ENCODE peak calls at places on chromosomes 4 and X, in six cellular contexts. X is fibroblast of lung; I is thoracic aorta; K is uterus; G is OCI-LY7; T is naive thymus-derived CD4-positive, alpha-beta T cell. V is an unnamed sample.

GRCh38 chr4:147954850-147955249 is 223.0 kb downstream of the ARHGAP10 start:
- DNase-seq in X (peak; percentile 28), K (no peak), I (no peak), G (no peak), T (no peak), V (no peak)

GRCh38 chr4:98468744-98469143 is 189.7 kb downstream of the TSPAN5 start:
- DNase-seq in G (no peak), I (no peak), X (peak; percentile 34), K (no peak), T (no peak), V (no peak)

GRCh38 chrX:154541896-154542722 is 4.5 kb downstream of the G6PD start:
- DNase-seq in G (no peak), I (peak; percentile 74), X (peak; percentile 94), T (no peak), K (peak; percentile 93), V (no peak)

GRCh38 chr4:154490589-154491340 is 834 bp downstream of the DCHS2 start:
- DNase-seq in G (no peak), T (no peak), X (no peak), K (peak; percentile 28), I (no peak), V (no peak)

GRCh38 chr4:97110506-97110905 is 1032.8 kb downstream of the STPG2 start:
- DNase-seq in K (no peak), I (no peak), X (no peak), G (no peak), T (no peak), V (no peak)

GRCh38 chr4:100257567-100257966 is 67.3 kb upstream of the DDIT4L start:
- DNase-seq in K (no peak), G (no peak), X (no peak), I (no peak), T (no peak), V (no peak)

GRCh38 chr4:169090479-169091215 is 80.6 kb upstream of the CBR4 start:
- DNase-seq in G (no peak), X (no peak), K (no peak), I (no peak), T (no peak), V (no peak)

GRCh38 chrX:78650906-78651437 is 8.2 kb downstream of the RTL3 start:
- DNase-seq in X (peak; percentile 67), K (no peak), I (no peak), T (no peak), G (no peak), V (peak; percentile 8)

GRCh38 chr4:48342559-48342878 is 1.2 kb downstream of the SLAIN2 start:
- DNase-seq in K (no peak), X (peak; percentile 13), I (no peak), G (peak; percentile 41), T (peak; percentile 17), V (peak; percentile 17)

GRCh38 chr4:185638548-185639301 is 103.4 kb upstream of the PDLIM3 start:
- DNase-seq in T (no peak), I (no peak), K (no peak), X (no peak), G (no peak), V (no peak)

GRCh38 chrX:72309297-72310071 is 3.8 kb upstream of the CITED1 start:
- DNase-seq in K (no peak), X (no peak), I (no peak), T (no peak), G (no peak), V (no peak)

GRCh38 chr4:168859888-168860694 is 150.0 kb downstream of the CBR4 start:
- DNase-seq in T (no peak), X (no peak), I (no peak), K (no peak), G (no peak), V (no peak)

GRCh38 chr4:176753049-176753448 is 39.7 kb downstream of the VEGFC start:
- DNase-seq in K (no peak), I (no peak), G (no peak), X (peak; percentile 90), T (no peak), V (no peak)

GRCh38 chr4:75142377-75142776 is 209.5 kb downstream of the PARM1 start:
- DNase-seq in K (no peak), X (no peak), G (no peak), I (no peak), T (no peak), V (no peak)

GRCh38 chr4:183402771-183403170 is 41.7 kb upstream of the CDKN2AIP start:
- DNase-seq in G (no peak), K (no peak), T (no peak), I (no peak), X (no peak), V (no peak)

GRCh38 chrX:19446397-19446796 is 68.9 kb downstream of the MAP3K15 start:
- DNase-seq in T (no peak), I (no peak), G (no peak), K (no peak), X (no peak), V (no peak)

GRCh38 chr4:73727685-73728084 is 12.7 kb upstream of the CXCL8 start:
- DNase-seq in G (no peak), T (no peak), X (no peak), K (no peak), I (no peak), V (no peak)

GRCh38 chrX:44344194-44344593 is 722 bp upstream of the EFHC2 start:
- DNase-seq in I (no peak), K (no peak), G (no peak), X (no peak), T (peak; percentile 46), V (peak; percentile 59)

GRCh38 chr4:127545271-127545670 is 87.5 kb upstream of the INTU start:
- DNase-seq in T (no peak), G (no peak), I (no peak), X (no peak), K (no peak), V (no peak)

GRCh38 chr4:159401791-159402380 is 299.0 kb downstream of the RAPGEF2 start:
- DNase-seq in K (no peak), G (no peak), X (peak; percentile 66), T (no peak), I (no peak), V (no peak)

GRCh38 chr4:113397114-113397701 is 347.8 kb downstream of the ANK2 start:
- DNase-seq in I (peak; percentile 13), G (no peak), K (no peak), T (no peak), X (peak; percentile 70), V (no peak)

GRCh38 chrX:39755152-39756032 is 342.4 kb downstream of the BCOR start:
- DNase-seq in K (peak; percentile 91), T (no peak), G (peak; percentile 75), I (peak; percentile 72), X (peak; percentile 93), V (no peak)

GRCh38 chr4:92047209-92047877 is 256.4 kb upstream of the GRID2 start:
- DNase-seq in X (peak; percentile 51), K (no peak), G (no peak), I (no peak), T (no peak), V (no peak)

GRCh38 chr4:128298129-128298758 is 10.6 kb upstream of the PGRMC2 start:
- DNase-seq in I (no peak), G (no peak), X (no peak), T (no peak), K (no peak), V (no peak)

GRCh38 chrX:65196758-65197371 is 220.6 kb upstream of the ZC4H2 start:
- DNase-seq in X (no peak), T (peak; percentile 3), K (no peak), I (no peak), G (peak; percentile 64), V (no peak)

DNA sequence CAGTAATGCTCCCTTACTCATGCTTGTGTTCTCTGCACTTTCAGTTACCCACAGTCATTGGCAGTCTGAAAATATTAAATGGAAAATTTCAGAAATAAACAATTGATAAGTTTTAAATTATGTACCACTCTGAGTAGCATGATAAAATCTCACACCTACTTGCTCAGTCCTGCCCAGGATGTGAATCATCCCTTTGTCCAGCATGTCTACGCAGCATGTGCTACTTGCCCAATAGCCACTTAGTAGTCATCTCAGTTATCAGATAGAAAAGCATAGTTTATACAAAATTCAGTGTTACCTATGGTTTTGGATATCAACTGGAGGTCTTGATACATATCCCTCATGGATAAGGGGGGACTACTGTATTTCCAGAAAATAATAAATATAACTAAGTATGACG is 577.1 kb downstream of the GALNTL6 start:
- DNase-seq in T (no peak), I (no peak), K (no peak), G (no peak), X (no peak), V (no peak)
- H3K27ac ChIP-seq in T (no peak overlapping the region), I (no peak overlapping the region), K (no peak overlapping the region), G (no peak overlapping the region), X (no peak overlapping the region), V (no peak overlapping the region)

GRCh38 chr4:1247811-1248261 is 1.1 kb downstream of the CTBP1 start:
- DNase-seq in I (no peak), X (no peak), K (no peak), T (no peak), G (no peak), V (no peak)

GRCh38 chr4:1246901-1247810 is 1.8 kb downstream of the CTBP1 start:
- DNase-seq in K (peak; percentile 19), X (no peak), T (peak; percentile 25), G (peak; percentile 24), I (no peak), V (no peak)

GRCh38 chr4:1245481-1246051 is 3.4 kb downstream of the CTBP1 start:
- DNase-seq in G (no peak), K (no peak), I (no peak), T (no peak), X (no peak), V (peak; percentile 44)

GRCh38 chr4:1244978-1245471 is 3.9 kb downstream of the CTBP1 start:
- DNase-seq in I (no peak), X (no peak), K (no peak), T (no peak), G (no peak), V (no peak)

GRCh38 chr4:1246111-1246881 is 2.6 kb downstream of the CTBP1 start:
- DNase-seq in T (no peak), I (no peak), G (peak; percentile 56), X (no peak), K (no peak), V (peak; percentile 45)
- H3K4me1 ChIP-seq in T (peaks cover 60% of the 10 kb centered on the region), I (peaks cover 34% of the 10 kb centered on the region), G (peaks cover 28% of the 10 kb centered on the region), X (peaks cover 16% of the 10 kb centered on the region), K (peaks cover 8% of the 10 kb centered on the region), V (peaks cover 57% of the 10 kb centered on the region)

DNA sequence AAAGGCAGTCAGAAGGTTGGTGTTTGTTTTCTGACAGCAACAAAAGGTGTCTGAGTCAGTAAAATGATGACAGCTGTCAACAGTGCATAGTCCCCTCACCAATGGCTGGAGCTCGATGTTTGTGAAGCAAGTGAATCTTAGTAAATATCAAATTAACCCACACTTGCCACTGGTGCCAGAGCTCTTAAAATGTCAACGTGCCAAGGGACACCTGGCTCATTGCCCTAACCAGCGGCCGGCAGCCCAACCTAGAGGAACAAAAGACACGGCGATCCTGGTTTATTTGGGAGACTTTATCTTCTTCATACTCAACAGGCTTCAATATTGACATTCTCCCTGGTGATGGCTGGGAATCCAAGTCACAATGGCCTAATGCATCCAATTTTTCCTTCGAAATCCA is 143.4 kb downstream of the CPEB2 start:
- DNase-seq in X (no peak), T (no peak), I (no peak), G (no peak), K (no peak), V (no peak)
- H3K27ac ChIP-seq in X (no peak overlapping the region), T (no peak overlapping the region), I (no peak overlapping the region), G (no peak overlapping the region), K (no peak overlapping the region), V (no peak overlapping the region)

DNA sequence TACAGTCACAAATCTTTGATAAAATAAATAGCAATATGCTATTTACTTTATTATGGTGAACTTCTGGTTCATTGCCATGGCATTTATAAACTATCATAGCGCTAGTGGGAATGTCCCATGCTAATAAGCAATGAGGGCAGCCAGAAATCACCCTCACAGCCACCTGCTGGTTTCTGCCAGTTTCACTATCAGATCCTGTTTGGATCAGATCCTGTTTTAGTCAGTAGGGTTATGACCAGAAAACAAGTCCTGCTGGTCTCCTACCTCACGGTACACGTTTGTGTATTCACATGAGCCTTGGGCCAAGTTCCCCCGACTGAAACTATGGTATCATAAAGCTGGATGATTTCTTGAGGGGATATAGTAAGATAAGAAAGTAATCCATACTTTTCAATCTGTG is 17.7 kb downstream of the FOXR2 start:
- DNase-seq in I (no peak), X (no peak), G (no peak), K (no peak), T (no peak), V (no peak)
- H3K4me1 ChIP-seq in I (no peaks in the 10 kb centered on the region), X (no peaks in the 10 kb centered on the region), G (no peaks in the 10 kb centered on the region), K (no peaks in the 10 kb centered on the region), T (no peaks in the 10 kb centered on the region), V (no peaks in the 10 kb centered on the region)